ENCODE peak calls at places on chromosome 19, in ten cellular contexts. O, Y, T, U, B, W, F, Q, D and I are unnamed samples.

GRCh38 chr19:54523403-54523802 is 20.8 kb downstream of the LAIR2 start:
- DNase-seq in Q (no peak), U (no peak), W (no peak), Y (no peak), D (peak; percentile 27), T (peak; percentile 79), F (no peak), O (peak; percentile 31), B (no peak), I (no peak)

GRCh38 chr19:21835429-21835809 is 563 bp downstream of the ZNF43 start:
- DNase-seq in U (no peak), D (no peak), T (no peak), F (no peak), W (no peak), O (no peak), B (no peak), Q (no peak), Y (no peak), I (no peak)

GRCh38 chr19:7348587-7349230 is at the start of gene ARHGEF18:
- DNase-seq in U (peak; percentile 35), W (peak; percentile 55), Q (peak; percentile 75), O (no peak), F (no peak), T (no peak), D (no peak), Y (peak; percentile 23), B (no peak), I (peak; percentile 51)

GRCh38 chr19:30718728-30719127 is 346.5 kb downstream of the ZNF536 start:
- DNase-seq in B (no peak), U (no peak), T (no peak), W (peak; percentile 38), F (no peak), O (no peak), Q (no peak), D (peak; percentile 5), Y (no peak), I (no peak)

GRCh38 chr19:34598217-34599155 is 78.5 kb downstream of the SCGB2B2 start:
- DNase-seq in T (no peak), W (peak; percentile 60), B (no peak), D (no peak), U (no peak), F (no peak), Y (peak; percentile 37), Q (peak; percentile 44), O (no peak), I (no peak)

GRCh38 chr19:46180701-46181385 is 32.8 kb downstream of the IGFL2 start:
- DNase-seq in U (no peak), T (peak; percentile 20), F (no peak), W (no peak), Q (no peak), O (no peak), Y (no peak), B (peak; percentile 68), D (peak; percentile 79), I (no peak)

GRCh38 chr19:18856385-18857126 is 24.8 kb downstream of the UPF1 start:
- DNase-seq in B (no peak), U (no peak), Q (no peak), Y (no peak), O (no peak), T (no peak), W (no peak), D (peak; percentile 70), F (peak; percentile 55), I (no peak)

GRCh38 chr19:18470787-18471186 is 32.9 kb upstream of the ISYNA1 start:
- DNase-seq in B (no peak), Y (no peak), T (no peak), U (no peak), W (no peak), O (no peak), D (no peak), F (no peak), Q (no peak), I (no peak)

GRCh38 chr19:19338082-19338481 is 17.5 kb downstream of the MAU2 start:
- DNase-seq in U (no peak), D (peak; percentile 55), Y (no peak), Q (no peak), B (no peak), O (no peak), T (no peak), F (no peak), W (no peak), I (no peak)

GRCh38 chr19:2166741-2167738 is 3.3 kb downstream of the DOT1L start:
- DNase-seq in W (peak; percentile 89), D (peak; percentile 90), B (no peak), Y (peak; percentile 86), U (peak; percentile 86), F (peak; percentile 57), Q (peak; percentile 92), O (peak; percentile 82), T (peak; percentile 82), I (peak; percentile 88)

GRCh38 chr19:7224205-7224833 is 69.9 kb downstream of the INSR start:
- DNase-seq in D (peak; percentile 13), F (no peak), O (peak; percentile 73), T (no peak), W (peak; percentile 79), U (no peak), B (no peak), Y (no peak), Q (no peak), I (peak; percentile 50)

GRCh38 chr19:16369664-16370576 is 45.3 kb downstream of the KLF2 start:
- DNase-seq in O (no peak), U (no peak), T (no peak), B (no peak), Q (peak; percentile 66), F (no peak), Y (no peak), W (no peak), D (no peak), I (no peak)

GRCh38 chr19:22784051-22784450 is at the start of gene ZNF99:
- DNase-seq in T (no peak), Y (peak; percentile 74), U (peak; percentile 71), O (peak; percentile 50), W (peak; percentile 19), Q (peak; percentile 79), F (no peak), B (no peak), D (no peak), I (peak; percentile 43)

GRCh38 chr19:29566496-29567054 is 39.5 kb upstream of the POP4 start:
- DNase-seq in U (no peak), O (no peak), T (no peak), D (no peak), Y (no peak), Q (no peak), F (no peak), B (no peak), W (no peak), I (no peak)
- H3K4me3 ChIP-seq in U (no peak overlapping the region), O (no peak overlapping the region), T (no peak overlapping the region), D (no peak overlapping the region), Y (no peak overlapping the region), Q (no peak overlapping the region), F (no peak overlapping the region), B (no peak overlapping the region), W (no peak overlapping the region), I (no peak overlapping the region)

GRCh38 chr19:47284324-47284899 is 9.7 kb downstream of the INAFM1 start:
- DNase-seq in W (peak; percentile 58), F (peak; percentile 79), T (peak; percentile 57), D (peak; percentile 80), O (peak; percentile 33), U (no peak), Q (no peak), Y (no peak), B (no peak), I (no peak)
- H3K4me3 ChIP-seq in W (no peak overlapping the region), F (no peak overlapping the region), T (no peak overlapping the region), D (no peak overlapping the region), O (no peak overlapping the region), U (no peak overlapping the region), Q (no peak overlapping the region), Y (no peak overlapping the region), B (no peak overlapping the region), I (no peak overlapping the region)

GRCh38 chr19:48480151-48480475 is 10.9 kb downstream of the CYTH2 start:
- DNase-seq in U (peak; percentile 77), B (no peak), T (peak; percentile 35), Q (peak; percentile 88), F (no peak), Y (peak; percentile 70), O (peak; percentile 73), W (peak; percentile 62), D (peak; percentile 73), I (no peak)
- H3K4me3 ChIP-seq in U (peak overlapping the region; percentile 51), B (no peak overlapping the region), T (peak overlapping the region; percentile 28), Q (peak overlapping the region; percentile 30), F (no peak overlapping the region), Y (peak overlapping the region; percentile 73), O (peak overlapping the region; percentile 51), W (peak overlapping the region; percentile 23), D (peak overlapping the region; percentile 51), I (peak overlapping the region; percentile 37)

DNA sequence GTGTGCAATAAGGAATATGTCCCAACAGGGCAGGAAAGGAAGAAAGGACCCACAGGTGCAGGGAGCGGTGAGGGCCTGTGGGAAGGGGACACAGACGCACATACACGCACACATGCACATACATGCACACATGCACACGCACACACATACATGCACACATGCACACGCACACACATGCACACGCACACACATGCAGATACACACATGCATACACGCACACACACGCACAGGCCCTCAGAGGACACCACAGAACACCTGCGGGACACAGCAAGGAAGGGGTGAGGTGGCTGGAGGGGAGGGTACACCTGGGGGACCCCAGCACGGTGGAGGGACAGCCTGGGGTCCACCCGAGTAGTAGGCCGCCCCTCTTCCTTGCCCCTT is 12.9 kb downstream of the PIP5K1C start:
- DNase-seq in W (no peak), D (no peak), B (no peak), Q (no peak), U (no peak), Y (no peak), O (no peak), T (no peak), F (no peak), I (no peak)
- H3K4me3 ChIP-seq in W (no peak overlapping the region), D (no peak overlapping the region), B (no peak overlapping the region), Q (no peak overlapping the region), U (no peak overlapping the region), Y (peak overlapping the region; percentile 30), O (no peak overlapping the region), T (no peak overlapping the region), F (no peak overlapping the region), I (no peak overlapping the region)

GRCh38 chr19:55616395-55616875 is 7.9 kb downstream of the ZNF784 start:
- DNase-seq in D (no peak), O (no peak), U (no peak), W (no peak), F (no peak), Y (no peak), Q (no peak), B (no peak), T (no peak), I (no peak)
- H3K4me3 ChIP-seq in D (no peak overlapping the region), O (no peak overlapping the region), U (no peak overlapping the region), W (no peak overlapping the region), F (no peak overlapping the region), Y (no peak overlapping the region), Q (no peak overlapping the region), B (no peak overlapping the region), T (no peak overlapping the region), I (no peak overlapping the region)